ENCODE peak calls at places on chromosomes 3 and 15, in nine cellular contexts. F, Z, I, O, E, Y, G, Q and U are unnamed samples. For H3K79me2, the result is how much of the 10 kb centered on the place peaks cover.

GRCh38 chr3:396293-396692 is 199.7 kb downstream of the CHL1 start:
- DNase-seq in F (no peak), Z (no peak), I (no peak), O (no peak), E (no peak), Y (no peak), G (no peak), Q (no peak), U (no peak)

GRCh38 chr3:66468016-66468735 is 32.6 kb downstream of the LRIG1 start:
- DNase-seq in F (no peak), Z (no peak), I (no peak), O (no peak), E (no peak), Y (peak), G (no peak), Q (no peak), U (no peak)

GRCh38 chr3:114848087-114848486 is 299.0 kb downstream of the ZBTB20 start:
- DNase-seq in F (no peak), Z (peak), I (no peak), O (no peak), E (no peak), Y (no peak), G (no peak), Q (no peak), U (no peak)

GRCh38 chr3:82462977-82463376 is 701.5 kb upstream of the GBE1 start:
- DNase-seq in F (peak), Z (no peak), I (no peak), O (no peak), E (no peak), Y (no peak), G (peak), Q (no peak), U (no peak)

GRCh38 chr3:105781871-105782270 is 86.9 kb downstream of the CBLB start:
- DNase-seq in F (no peak), Z (no peak), I (no peak), O (peak), E (no peak), Y (no peak), G (no peak), Q (no peak), U (no peak)

GRCh38 chr15:35603298-35603697 is 57.3 kb upstream of the DPH6 start:
- DNase-seq in F (no peak), Z (peak), I (no peak), O (no peak), E (no peak), Y (peak), G (no peak), Q (no peak), U (peak)

GRCh38 chr15:74958320-74958907 is 1.8 kb upstream of the RPP25 start:
- DNase-seq in F (peak), Z (no peak), I (no peak), O (peak), E (peak), Y (no peak), G (no peak), Q (peak), U (no peak)

GRCh38 chr3:64321747-64322146 is 96.5 kb upstream of the PRICKLE2 start:
- DNase-seq in F (peak), Z (no peak), I (no peak), O (peak), E (peak), Y (peak), G (no peak), Q (no peak), U (peak)

GRCh38 chr3:2090512-2090911 is 8.2 kb upstream of the CNTN4 start:
- DNase-seq in F (peak), Z (no peak), I (no peak), O (no peak), E (no peak), Y (no peak), G (no peak), Q (no peak), U (no peak)

GRCh38 chr3:124748560-124749198 is 18.4 kb downstream of the UMPS start:
- DNase-seq in F (no peak), Z (no peak), I (no peak), O (no peak), E (no peak), Y (no peak), G (no peak), Q (no peak), U (no peak)

GRCh38 chr3:31882431-31882830 is 98.6 kb downstream of the OSBPL10 start:
- DNase-seq in F (no peak), Z (no peak), I (no peak), O (no peak), E (no peak), Y (no peak), G (no peak), Q (no peak), U (no peak)

GRCh38 chr15:48693474-48693873 is 48.0 kb upstream of the FBN1 start:
- DNase-seq in F (no peak), Z (no peak), I (no peak), O (no peak), E (no peak), Y (peak), G (no peak), Q (no peak), U (no peak)

GRCh38 chr3:13373975-13374586 is 46.0 kb downstream of the NUP210 start:
- DNase-seq in F (no peak), Z (no peak), I (no peak), O (no peak), E (no peak), Y (no peak), G (no peak), Q (no peak), U (no peak)

GRCh38 chr15:73681856-73682596 is 2.2 kb upstream of the CD276 start:
- DNase-seq in F (no peak), Z (no peak), I (no peak), O (no peak), E (no peak), Y (no peak), G (no peak), Q (no peak), U (no peak)

GRCh38 chr3:146156060-146156459 is 4.9 kb downstream of the PLOD2 start:
- DNase-seq in F (no peak), Z (peak), I (no peak), O (no peak), E (no peak), Y (no peak), G (no peak), Q (no peak), U (no peak)

GRCh38 chr3:102514241-102514640 is 79.4 kb downstream of the ZPLD1 start:
- DNase-seq in F (no peak), Z (no peak), I (no peak), O (peak), E (no peak), Y (no peak), G (no peak), Q (no peak), U (no peak)

GRCh38 chr15:74291101-74292071 is 55.3 kb downstream of the CCDC33 start:
- DNase-seq in F (peak), Z (peak), I (no peak), O (peak), E (peak), Y (peak), G (peak), Q (peak), U (peak)

GRCh38 chr3:113698891-113699465 is 2.5 kb upstream of the USF3 start:
- DNase-seq in F (peak), Z (no peak), I (no peak), O (peak), E (peak), Y (peak), G (no peak), Q (peak), U (peak)

DNA sequence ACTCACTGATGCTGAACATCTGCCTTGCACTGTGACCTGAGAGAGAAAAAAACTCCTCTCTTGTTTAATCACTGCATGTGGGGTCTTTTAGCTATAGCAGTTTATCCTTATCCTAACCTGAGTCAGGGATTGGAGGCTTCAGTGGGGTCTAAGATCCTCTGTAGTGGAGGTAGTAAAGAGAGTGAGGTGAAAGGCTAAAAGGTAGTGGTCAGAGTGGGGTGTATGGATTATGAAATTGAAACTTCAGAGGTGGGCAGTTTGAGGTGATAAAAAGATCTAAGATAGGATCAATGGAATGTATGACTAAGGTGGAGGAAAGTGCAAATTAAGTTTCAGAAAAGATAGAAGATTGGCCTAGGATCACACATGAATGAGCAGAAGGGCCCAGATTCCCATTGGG is 36.5 kb downstream of the DET1 start:
- DNase-seq in F (no peak), Z (no peak), I (no peak), O (no peak), E (no peak), Y (no peak), G (no peak), Q (no peak), U (no peak)
- H3K79me2 ChIP-seq in F (under half), Z (under half), I (under half), O (under half), E (under half), Y (under half), G (under half), Q (under half), U (under half)

GRCh38 chr3:46960801-46961200 is 15.7 kb downstream of the CCDC12 start:
- DNase-seq in F (no peak), Z (no peak), I (no peak), O (no peak), E (no peak), Y (no peak), G (no peak), Q (no peak), U (no peak)

GRCh38 chr3:46960081-46960701 is 16.4 kb downstream of the CCDC12 start:
- DNase-seq in F (peak), Z (peak), I (no peak), O (peak), E (no peak), Y (peak), G (no peak), Q (peak), U (peak)

GRCh38 chr3:46962990-46963389 is 13.6 kb downstream of the CCDC12 start:
- DNase-seq in F (no peak), Z (no peak), I (no peak), O (no peak), E (no peak), Y (no peak), G (no peak), Q (no peak), U (peak)

GRCh38 chr3:46965151-46965550 is 11.4 kb downstream of the CCDC12 start:
- DNase-seq in F (no peak), Z (no peak), I (no peak), O (peak), E (no peak), Y (no peak), G (no peak), Q (no peak), U (no peak)

GRCh38 chr3:46962427-46962826 is 14.1 kb downstream of the CCDC12 start:
- DNase-seq in F (no peak), Z (no peak), I (no peak), O (no peak), E (no peak), Y (no peak), G (no peak), Q (no peak), U (no peak)
- H3K79me2 ChIP-seq in F (half or more), Z (half or more), I (half or more), O (half or more), E (under half), Y (half or more), G (half or more), Q (half or more), U (half or more)

GRCh38 chr3:176842914-176843313 is 354.4 kb downstream of the TBL1XR1 start:
- DNase-seq in F (no peak), Z (no peak), I (no peak), O (no peak), E (no peak), Y (no peak), G (no peak), Q (no peak), U (no peak)
- H3K79me2 ChIP-seq in F (under half), Z (under half), I (under half), O (under half), E (under half), Y (under half), G (under half), Q (under half), U (under half)

DNA sequence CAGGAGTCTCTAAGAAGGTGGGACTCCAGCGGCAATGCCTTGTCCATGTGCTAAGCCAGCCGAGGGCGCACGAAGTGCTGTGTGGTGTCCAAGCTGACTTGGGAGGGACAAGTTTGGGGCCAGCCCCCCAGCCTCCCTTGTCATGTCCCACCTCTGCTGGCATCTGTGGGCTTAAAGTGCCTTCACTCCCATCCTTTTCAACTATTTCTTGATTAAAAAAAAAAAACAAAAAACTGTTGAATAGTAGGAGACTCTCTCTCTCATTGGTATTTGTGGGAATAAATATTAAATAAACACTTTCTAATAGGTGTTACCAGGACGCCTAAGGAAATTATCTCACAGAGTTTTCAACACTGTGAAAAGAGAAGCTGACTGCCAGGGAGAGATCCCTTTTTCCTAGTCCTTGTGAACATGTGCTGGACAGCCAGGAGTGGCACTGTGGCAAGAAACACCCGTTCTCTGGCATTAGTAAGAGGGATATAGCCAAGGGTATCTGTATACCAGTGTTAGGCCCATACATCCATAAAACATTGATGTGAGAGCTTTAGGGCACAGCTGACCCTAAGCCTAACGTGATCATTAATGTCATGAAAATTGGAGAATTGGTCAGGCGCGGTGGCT is 158.0 kb downstream of the IGF1R start:
- DNase-seq in F (no peak), Z (no peak), I (no peak), O (no peak), E (no peak), Y (no peak), G (no peak), Q (no peak), U (no peak)
- H3K79me2 ChIP-seq in F (half or more), Z (under half), I (half or more), O (half or more), E (under half), Y (half or more), G (half or more), Q (half or more), U (half or more)